ENCODE peak calls at places on chromosomes 12 and 14, in six cellular contexts. One of them, this sample, is unnamed.

GRCh38 chr12:12091977-12092663 is 21.4 kb downstream of the BCL2L14 start:
- DNase-seq in HCT116: no peak
- DNase-seq in neuronal stem cell: no peak
- DNase-seq in PC-3: no peak
- DNase-seq in GM23248: no peak
- DNase-seq in endothelial cell of umbilical vein: peak
- DNase-seq in this sample: no peak

GRCh38 chr12:88052686-88053085 is 23.5 kb upstream of the C12orf50 start:
- DNase-seq in HCT116: peak
- DNase-seq in neuronal stem cell: no peak
- DNase-seq in PC-3: peak
- DNase-seq in GM23248: peak
- DNase-seq in endothelial cell of umbilical vein: peak
- DNase-seq in this sample: peak

GRCh38 chr12:15962760-15963159 is 51.6 kb downstream of the DERA start:
- DNase-seq in HCT116: no peak
- DNase-seq in neuronal stem cell: no peak
- DNase-seq in PC-3: peak
- DNase-seq in GM23248: peak
- DNase-seq in endothelial cell of umbilical vein: no peak
- DNase-seq in this sample: no peak

GRCh38 chr14:33062881-33063280 is 124.2 kb downstream of the NPAS3 start:
- DNase-seq in HCT116: no peak
- DNase-seq in neuronal stem cell: no peak
- DNase-seq in PC-3: peak
- DNase-seq in GM23248: peak
- DNase-seq in endothelial cell of umbilical vein: no peak
- DNase-seq in this sample: no peak

GRCh38 chr12:122834229-122834920 is 882 bp upstream of the HIP1R start:
- DNase-seq in HCT116: peak
- DNase-seq in neuronal stem cell: peak
- DNase-seq in PC-3: peak
- DNase-seq in GM23248: peak
- DNase-seq in endothelial cell of umbilical vein: peak
- DNase-seq in this sample: peak

GRCh38 chr12:92701441-92701840 is 1.3 kb upstream of the PLEKHG7 start:
- DNase-seq in HCT116: no peak
- DNase-seq in neuronal stem cell: no peak
- DNase-seq in PC-3: no peak
- DNase-seq in GM23248: peak
- DNase-seq in endothelial cell of umbilical vein: no peak
- DNase-seq in this sample: no peak

GRCh38 chr12:3078086-3078820 is 1.1 kb downstream of the TSPAN9 start:
- DNase-seq in HCT116: no peak
- DNase-seq in neuronal stem cell: no peak
- DNase-seq in PC-3: no peak
- DNase-seq in GM23248: no peak
- DNase-seq in endothelial cell of umbilical vein: peak
- DNase-seq in this sample: no peak

GRCh38 chr12:22588817-22589216 is 36.2 kb upstream of the ETNK1 start:
- DNase-seq in HCT116: no peak
- DNase-seq in neuronal stem cell: no peak
- DNase-seq in PC-3: no peak
- DNase-seq in GM23248: peak
- DNase-seq in endothelial cell of umbilical vein: no peak
- DNase-seq in this sample: no peak

GRCh38 chr12:90959538-90960139 is 4.7 kb upstream of the CCER1 start:
- DNase-seq in HCT116: peak
- DNase-seq in neuronal stem cell: peak
- DNase-seq in PC-3: peak
- DNase-seq in GM23248: peak
- DNase-seq in endothelial cell of umbilical vein: peak
- DNase-seq in this sample: peak

GRCh38 chr14:80425686-80426085 is 214.4 kb upstream of the DIO2 start:
- DNase-seq in HCT116: peak
- DNase-seq in neuronal stem cell: no peak
- DNase-seq in PC-3: peak
- DNase-seq in GM23248: peak
- DNase-seq in endothelial cell of umbilical vein: peak
- DNase-seq in this sample: no peak

GRCh38 chr12:20194171-20194570 is 174.2 kb upstream of the PDE3A start:
- DNase-seq in HCT116: no peak
- DNase-seq in neuronal stem cell: no peak
- DNase-seq in PC-3: no peak
- DNase-seq in GM23248: peak
- DNase-seq in endothelial cell of umbilical vein: peak
- DNase-seq in this sample: no peak

GRCh38 chr12:51270067-51270846 is at the start of gene SMAGP:
- DNase-seq in HCT116: no peak
- DNase-seq in neuronal stem cell: peak
- DNase-seq in PC-3: peak
- DNase-seq in GM23248: peak
- DNase-seq in endothelial cell of umbilical vein: peak
- DNase-seq in this sample: peak

GRCh38 chr14:50344116-50344775 is 32.1 kb downstream of the DMAC2L start:
- DNase-seq in HCT116: no peak
- DNase-seq in neuronal stem cell: no peak
- DNase-seq in PC-3: no peak
- DNase-seq in GM23248: peak
- DNase-seq in endothelial cell of umbilical vein: no peak
- DNase-seq in this sample: no peak

GRCh38 chr12:14741153-14741552 is 44.8 kb upstream of the GUCY2C start:
- DNase-seq in HCT116: no peak
- DNase-seq in neuronal stem cell: no peak
- DNase-seq in PC-3: no peak
- DNase-seq in GM23248: no peak
- DNase-seq in endothelial cell of umbilical vein: no peak
- DNase-seq in this sample: no peak

GRCh38 chr12:31959701-31960391 is 631 bp downstream of the RESF1 start:
- DNase-seq in HCT116: no peak
- DNase-seq in neuronal stem cell: peak
- DNase-seq in PC-3: peak
- DNase-seq in GM23248: peak
- DNase-seq in endothelial cell of umbilical vein: peak
- DNase-seq in this sample: peak

GRCh38 chr14:72804653-72805180 is 89.2 kb downstream of the DPF3 start:
- DNase-seq in HCT116: no peak
- DNase-seq in neuronal stem cell: no peak
- DNase-seq in PC-3: no peak
- DNase-seq in GM23248: no peak
- DNase-seq in endothelial cell of umbilical vein: peak
- DNase-seq in this sample: no peak

GRCh38 chr12:27333311-27334009 is 824 bp downstream of the BMAL2 start:
- DNase-seq in HCT116: no peak
- DNase-seq in neuronal stem cell: peak
- DNase-seq in PC-3: peak
- DNase-seq in GM23248: peak
- DNase-seq in endothelial cell of umbilical vein: peak
- DNase-seq in this sample: no peak

GRCh38 chr12:53414756-53415417 is 8.8 kb upstream of the AMHR2 start:
- DNase-seq in HCT116: no peak
- DNase-seq in neuronal stem cell: no peak
- DNase-seq in PC-3: no peak
- DNase-seq in GM23248: no peak
- DNase-seq in endothelial cell of umbilical vein: peak
- DNase-seq in this sample: no peak

DNA sequence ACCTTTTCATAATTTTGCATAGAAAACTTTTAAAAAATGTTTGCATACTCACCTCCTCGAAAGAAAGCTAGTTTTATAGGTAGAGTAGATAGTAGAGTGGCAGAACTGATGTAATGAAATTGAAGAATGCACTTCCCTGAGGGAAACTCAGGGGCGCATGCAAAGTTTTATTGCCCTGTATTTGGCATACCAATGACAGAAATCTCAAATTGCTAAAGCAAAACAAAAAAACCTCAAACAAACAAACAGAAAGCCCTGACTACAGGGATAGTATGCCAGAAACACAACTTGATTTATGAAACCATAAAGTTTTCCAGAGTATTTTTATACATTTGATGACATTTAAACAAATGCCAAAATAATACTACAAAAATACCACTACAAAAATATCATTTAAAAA is 1.8 kb downstream of the RASSF9 start:
- DNase-seq in HCT116: no peak
- DNase-seq in neuronal stem cell: no peak
- DNase-seq in PC-3: peak
- DNase-seq in GM23248: peak
- DNase-seq in endothelial cell of umbilical vein: peak
- DNase-seq in this sample: no peak
- H3K4me3 ChIP-seq in HCT116: no peak
- H3K4me3 ChIP-seq in neuronal stem cell: no peak
- H3K4me3 ChIP-seq in PC-3: no peak
- H3K4me3 ChIP-seq in GM23248: peak
- H3K4me3 ChIP-seq in endothelial cell of umbilical vein: peak
- H3K4me3 ChIP-seq in this sample: no peak

GRCh38 chr14:34359423-34360120 is 102.5 kb downstream of the SPTSSA start:
- DNase-seq in HCT116: no peak
- DNase-seq in neuronal stem cell: no peak
- DNase-seq in PC-3: peak
- DNase-seq in GM23248: no peak
- DNase-seq in endothelial cell of umbilical vein: no peak
- DNase-seq in this sample: no peak
- H3K4me2 ChIP-seq in HCT116: no peak
- H3K4me2 ChIP-seq in neuronal stem cell: no peak
- H3K4me2 ChIP-seq in PC-3: peak
- H3K4me2 ChIP-seq in GM23248: no peak
- H3K4me2 ChIP-seq in endothelial cell of umbilical vein: no peak
- H3K4me2 ChIP-seq in this sample: no peak

GRCh38 chr14:92677955-92678354 is 70.5 kb downstream of the LGMN start:
- DNase-seq in HCT116: no peak
- DNase-seq in neuronal stem cell: no peak
- DNase-seq in PC-3: no peak
- DNase-seq in GM23248: no peak
- DNase-seq in endothelial cell of umbilical vein: no peak
- DNase-seq in this sample: no peak

GRCh38 chr14:92675421-92675820 is 73.0 kb downstream of the LGMN start:
- DNase-seq in HCT116: no peak
- DNase-seq in neuronal stem cell: no peak
- DNase-seq in PC-3: no peak
- DNase-seq in GM23248: no peak
- DNase-seq in endothelial cell of umbilical vein: no peak
- DNase-seq in this sample: no peak

GRCh38 chr14:92677087-92677668 is 71.2 kb downstream of the LGMN start:
- DNase-seq in HCT116: no peak
- DNase-seq in neuronal stem cell: no peak
- DNase-seq in PC-3: no peak
- DNase-seq in GM23248: no peak
- DNase-seq in endothelial cell of umbilical vein: no peak
- DNase-seq in this sample: peak

GRCh38 chr14:92676031-92676430 is 72.4 kb downstream of the LGMN start:
- DNase-seq in HCT116: no peak
- DNase-seq in neuronal stem cell: no peak
- DNase-seq in PC-3: peak
- DNase-seq in GM23248: no peak
- DNase-seq in endothelial cell of umbilical vein: no peak
- DNase-seq in this sample: no peak

DNA sequence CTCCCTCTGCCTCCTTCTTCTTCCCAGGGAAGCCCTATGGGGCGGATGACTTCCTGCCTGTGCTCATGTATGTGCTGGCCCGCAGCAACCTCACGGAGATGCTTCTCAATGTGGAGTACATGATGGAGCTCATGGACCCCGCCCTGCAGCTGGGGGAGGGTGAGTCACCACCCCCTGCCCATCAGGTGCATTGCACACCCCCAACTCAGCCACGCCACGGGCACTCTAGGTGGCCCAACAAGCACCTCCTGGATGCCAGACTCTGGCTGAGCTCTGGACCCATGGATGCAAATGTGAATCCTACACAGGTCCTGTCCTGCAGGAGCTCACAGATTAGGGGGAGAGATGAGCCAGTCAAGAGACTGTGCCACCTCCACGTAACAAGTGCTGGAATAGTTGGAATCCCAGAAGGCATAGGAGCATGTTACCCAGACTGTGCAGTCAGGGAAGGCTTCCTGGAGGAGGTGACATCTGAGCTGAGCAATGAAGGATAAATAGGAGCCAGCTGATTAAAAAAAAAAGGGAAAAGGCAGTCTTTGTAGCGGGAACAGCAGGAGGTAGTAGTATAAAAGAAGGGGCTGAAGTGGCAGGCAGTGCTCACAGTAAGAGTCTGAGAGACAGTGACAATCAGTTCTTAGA is 71.9 kb downstream of the LGMN start:
- DNase-seq in HCT116: no peak
- DNase-seq in neuronal stem cell: no peak
- DNase-seq in PC-3: no peak
- DNase-seq in GM23248: no peak
- DNase-seq in endothelial cell of umbilical vein: no peak
- DNase-seq in this sample: no peak
- H3K9ac ChIP-seq in HCT116: no peak
- H3K9ac ChIP-seq in neuronal stem cell: no peak
- H3K9ac ChIP-seq in PC-3: no peak
- H3K9ac ChIP-seq in GM23248: no peak
- H3K9ac ChIP-seq in endothelial cell of umbilical vein: no peak
- H3K9ac ChIP-seq in this sample: peak

GRCh38 chr12:107320031-107320928 is 226.9 kb upstream of the CRY1 start:
- DNase-seq in HCT116: no peak
- DNase-seq in neuronal stem cell: no peak
- DNase-seq in PC-3: peak
- DNase-seq in GM23248: peak
- DNase-seq in endothelial cell of umbilical vein: peak
- DNase-seq in this sample: no peak

GRCh38 chr12:107322063-107322462 is 228.7 kb upstream of the CRY1 start:
- DNase-seq in HCT116: no peak
- DNase-seq in neuronal stem cell: no peak
- DNase-seq in PC-3: no peak
- DNase-seq in GM23248: no peak
- DNase-seq in endothelial cell of umbilical vein: no peak
- DNase-seq in this sample: no peak

GRCh38 chr12:107318804-107319535 is 225.6 kb upstream of the CRY1 start:
- DNase-seq in HCT116: no peak
- DNase-seq in neuronal stem cell: peak
- DNase-seq in PC-3: peak
- DNase-seq in GM23248: peak
- DNase-seq in endothelial cell of umbilical vein: peak
- DNase-seq in this sample: no peak

GRCh38 chr12:107319536-107320030 is 226.2 kb upstream of the CRY1 start:
- DNase-seq in HCT116: no peak
- DNase-seq in neuronal stem cell: no peak
- DNase-seq in PC-3: no peak
- DNase-seq in GM23248: peak
- DNase-seq in endothelial cell of umbilical vein: no peak
- DNase-seq in this sample: no peak

DNA sequence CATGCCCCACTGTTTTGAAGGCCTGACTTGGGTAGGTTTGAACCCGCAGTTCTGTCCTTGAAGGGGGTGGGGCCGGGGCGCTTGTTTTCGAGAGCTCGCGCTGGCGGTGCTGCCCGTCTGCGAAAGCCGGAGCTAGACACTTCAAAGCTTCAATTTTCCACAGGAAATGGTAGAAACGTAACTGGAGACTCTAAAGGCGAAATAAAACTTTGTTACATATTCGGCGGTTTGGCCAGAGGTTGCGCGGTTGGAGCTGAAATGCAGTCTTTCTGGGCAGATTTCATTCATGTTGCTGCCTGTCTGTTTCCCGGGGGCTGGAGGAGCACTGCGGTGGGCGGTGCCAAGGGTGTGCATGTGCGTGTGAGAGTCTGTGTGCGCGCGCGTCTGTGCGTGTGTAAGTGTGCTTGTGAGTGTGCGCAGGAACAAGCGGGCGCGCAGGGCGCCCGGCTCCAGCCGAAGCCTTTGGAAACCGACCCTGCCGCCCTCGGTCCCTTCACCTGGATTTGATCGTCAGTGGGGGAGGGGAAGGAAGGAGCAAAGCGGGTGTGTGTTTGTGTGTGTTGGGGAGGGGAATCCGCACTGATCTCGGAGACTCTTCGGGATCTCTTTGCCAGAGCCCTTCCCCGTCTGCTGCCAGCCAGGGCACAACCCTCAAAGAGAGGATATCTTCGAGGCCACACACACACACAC is 227.7 kb upstream of the CRY1 start:
- DNase-seq in HCT116: no peak
- DNase-seq in neuronal stem cell: no peak
- DNase-seq in PC-3: peak
- DNase-seq in GM23248: peak
- DNase-seq in endothelial cell of umbilical vein: no peak
- DNase-seq in this sample: no peak
- H3K4me3 ChIP-seq in HCT116: peak
- H3K4me3 ChIP-seq in neuronal stem cell: peak
- H3K4me3 ChIP-seq in PC-3: peak
- H3K4me3 ChIP-seq in GM23248: peak
- H3K4me3 ChIP-seq in endothelial cell of umbilical vein: no peak
- H3K4me3 ChIP-seq in this sample: no peak